ENCODE peak calls at places on chromosome 7, in five cellular contexts. L, Y, N, A and J are unnamed samples.
A peak's percentile ranks its signal among the peaks of the same experiment; 100 is the strongest.

GRCh38 chr7:51346136-51346535 is 29.5 kb upstream of the COBL start:
- DNase-seq in N (no peak), A (no peak), L (no peak), Y (no peak), J (no peak)

GRCh38 chr7:100469227-100470044 is 5.4 kb upstream of the SPACDR start:
- DNase-seq in N (peak; percentile 60), Y (peak; percentile 76), L (peak; percentile 87), A (peak; percentile 61), J (peak; percentile 53)

GRCh38 chr7:74612015-74612829 is 45.3 kb upstream of the GTF2I start:
- DNase-seq in L (no peak), A (peak; percentile 44), Y (no peak), N (peak; percentile 9), J (no peak)

GRCh38 chr7:130896898-130897514 is 163.0 kb upstream of the KLF14 start:
- DNase-seq in N (peak; percentile 58), A (peak; percentile 79), Y (peak; percentile 92), L (peak; percentile 81), J (peak; percentile 65)

GRCh38 chr7:52639981-52640380 is 395.5 kb upstream of the POM121L12 start:
- DNase-seq in L (no peak), A (peak; percentile 51), N (no peak), Y (no peak), J (no peak)

GRCh38 chr7:123718773-123719480 is 29.9 kb downstream of the WASL start:
- DNase-seq in L (no peak), N (no peak), Y (no peak), A (no peak), J (peak; percentile 42)

GRCh38 chr7:27397503-27397902 is 154.9 kb downstream of the EVX1 start:
- DNase-seq in A (no peak), N (no peak), Y (no peak), L (no peak), J (no peak)

GRCh38 chr7:41114166-41114565 is 588.7 kb downstream of the INHBA start:
- DNase-seq in N (no peak), L (no peak), A (peak; percentile 32), Y (no peak), J (no peak)

GRCh38 chr7:34016876-34017275 is 111.5 kb downstream of the BMPER start:
- DNase-seq in N (no peak), L (no peak), A (no peak), Y (no peak), J (no peak)

GRCh38 chr7:108347616-108348015 is 108.6 kb downstream of the NRCAM start:
- DNase-seq in N (no peak), A (peak; percentile 68), L (no peak), Y (no peak), J (no peak)